ENCODE peak calls at places on chromosomes 6 and 20, in seven cellular contexts. One of them, this sample, is unnamed.

GRCh38 chr20:36606171-36607116 is 865 bp downstream of the RAB5IF start:
- DNase-seq in nephron progenitor cell: no peak
- DNase-seq in EL: peak
- DNase-seq in fibroblast of the conjunctiva: no peak
- DNase-seq in T-cell: no peak
- DNase-seq in uterus: no peak
- DNase-seq in amniotic stem cell: no peak
- DNase-seq in this sample: no peak

GRCh38 chr20:46917155-46917554 is 22.5 kb downstream of the EYA2 start:
- DNase-seq in nephron progenitor cell: no peak
- DNase-seq in EL: no peak
- DNase-seq in fibroblast of the conjunctiva: no peak
- DNase-seq in T-cell: no peak
- DNase-seq in uterus: no peak
- DNase-seq in amniotic stem cell: no peak
- DNase-seq in this sample: no peak

GRCh38 chr6:16811277-16811979 is 50.2 kb upstream of the ATXN1 start:
- DNase-seq in nephron progenitor cell: no peak
- DNase-seq in EL: no peak
- DNase-seq in fibroblast of the conjunctiva: no peak
- DNase-seq in T-cell: no peak
- DNase-seq in uterus: no peak
- DNase-seq in amniotic stem cell: no peak
- DNase-seq in this sample: no peak

GRCh38 chr6:109491207-109491938 is 8.4 kb upstream of the ZBTB24 start:
- DNase-seq in nephron progenitor cell: no peak
- DNase-seq in EL: no peak
- DNase-seq in fibroblast of the conjunctiva: no peak
- DNase-seq in T-cell: no peak
- DNase-seq in uterus: no peak
- DNase-seq in amniotic stem cell: no peak
- DNase-seq in this sample: no peak

GRCh38 chr6:56223995-56224394 is 23.4 kb downstream of the COL21A1 start:
- DNase-seq in nephron progenitor cell: no peak
- DNase-seq in EL: peak
- DNase-seq in fibroblast of the conjunctiva: no peak
- DNase-seq in T-cell: no peak
- DNase-seq in uterus: no peak
- DNase-seq in amniotic stem cell: no peak
- DNase-seq in this sample: no peak

GRCh38 chr20:64150756-64151633 is 13.3 kb upstream of the MYT1 start:
- DNase-seq in nephron progenitor cell: no peak
- DNase-seq in EL: no peak
- DNase-seq in fibroblast of the conjunctiva: no peak
- DNase-seq in T-cell: no peak
- DNase-seq in uterus: no peak
- DNase-seq in amniotic stem cell: no peak
- DNase-seq in this sample: no peak

GRCh38 chr6:90411292-90411781 is 114.7 kb upstream of the BACH2 start:
- DNase-seq in nephron progenitor cell: no peak
- DNase-seq in EL: no peak
- DNase-seq in fibroblast of the conjunctiva: no peak
- DNase-seq in T-cell: no peak
- DNase-seq in uterus: no peak
- DNase-seq in amniotic stem cell: no peak
- DNase-seq in this sample: no peak

GRCh38 chr6:62150048-62150663 is 135.9 kb downstream of the KHDRBS2 start:
- DNase-seq in nephron progenitor cell: peak
- DNase-seq in EL: peak
- DNase-seq in fibroblast of the conjunctiva: peak
- DNase-seq in T-cell: no peak
- DNase-seq in uterus: no peak
- DNase-seq in amniotic stem cell: no peak
- DNase-seq in this sample: no peak

GRCh38 chr6:55569638-55570037 is 9.4 kb downstream of the HMGCLL1 start:
- DNase-seq in nephron progenitor cell: no peak
- DNase-seq in EL: no peak
- DNase-seq in fibroblast of the conjunctiva: no peak
- DNase-seq in T-cell: no peak
- DNase-seq in uterus: peak
- DNase-seq in amniotic stem cell: no peak
- DNase-seq in this sample: no peak

GRCh38 chr6:80962382-80962781 is 790.1 kb downstream of the TENT5A start:
- DNase-seq in nephron progenitor cell: no peak
- DNase-seq in EL: no peak
- DNase-seq in fibroblast of the conjunctiva: no peak
- DNase-seq in T-cell: no peak
- DNase-seq in uterus: no peak
- DNase-seq in amniotic stem cell: no peak
- DNase-seq in this sample: no peak

GRCh38 chr20:44342240-44342639 is 5.4 kb downstream of the R3HDML start:
- DNase-seq in nephron progenitor cell: no peak
- DNase-seq in EL: peak
- DNase-seq in fibroblast of the conjunctiva: no peak
- DNase-seq in T-cell: no peak
- DNase-seq in uterus: peak
- DNase-seq in amniotic stem cell: no peak
- DNase-seq in this sample: no peak

GRCh38 chr6:117666881-117667280 is 8.4 kb upstream of the NUS1 start:
- DNase-seq in nephron progenitor cell: no peak
- DNase-seq in EL: no peak
- DNase-seq in fibroblast of the conjunctiva: no peak
- DNase-seq in T-cell: no peak
- DNase-seq in uterus: no peak
- DNase-seq in amniotic stem cell: no peak
- DNase-seq in this sample: no peak

GRCh38 chr6:29553268-29554057 is 6.1 kb downstream of the UBD start:
- DNase-seq in nephron progenitor cell: peak
- DNase-seq in EL: peak
- DNase-seq in fibroblast of the conjunctiva: peak
- DNase-seq in T-cell: no peak
- DNase-seq in uterus: peak
- DNase-seq in amniotic stem cell: no peak
- DNase-seq in this sample: peak

GRCh38 chr20:59778615-59779200 is 154.7 kb downstream of the SYCP2 start:
- DNase-seq in nephron progenitor cell: no peak
- DNase-seq in EL: no peak
- DNase-seq in fibroblast of the conjunctiva: no peak
- DNase-seq in T-cell: no peak
- DNase-seq in uterus: no peak
- DNase-seq in amniotic stem cell: no peak
- DNase-seq in this sample: no peak

GRCh38 chr6:113594726-113595125 is 262.4 kb upstream of the MARCKS start:
- DNase-seq in nephron progenitor cell: no peak
- DNase-seq in EL: no peak
- DNase-seq in fibroblast of the conjunctiva: no peak
- DNase-seq in T-cell: no peak
- DNase-seq in uterus: no peak
- DNase-seq in amniotic stem cell: no peak
- DNase-seq in this sample: no peak

GRCh38 chr6:13383280-13384163 is 55.2 kb upstream of the TBC1D7 start:
- DNase-seq in nephron progenitor cell: no peak
- DNase-seq in EL: no peak
- DNase-seq in fibroblast of the conjunctiva: no peak
- DNase-seq in T-cell: no peak
- DNase-seq in uterus: no peak
- DNase-seq in amniotic stem cell: no peak
- DNase-seq in this sample: no peak

GRCh38 chr6:15752820-15753219 is 90.0 kb upstream of the DTNBP1 start:
- DNase-seq in nephron progenitor cell: no peak
- DNase-seq in EL: peak
- DNase-seq in fibroblast of the conjunctiva: no peak
- DNase-seq in T-cell: no peak
- DNase-seq in uterus: no peak
- DNase-seq in amniotic stem cell: no peak
- DNase-seq in this sample: no peak

GRCh38 chr6:39211183-39211582 is 18.1 kb downstream of the KCNK5 start:
- DNase-seq in nephron progenitor cell: no peak
- DNase-seq in EL: no peak
- DNase-seq in fibroblast of the conjunctiva: no peak
- DNase-seq in T-cell: no peak
- DNase-seq in uterus: no peak
- DNase-seq in amniotic stem cell: no peak
- DNase-seq in this sample: no peak

GRCh38 chr6:160306284-160306683 is 41.9 kb upstream of the SLC22A3 start:
- DNase-seq in nephron progenitor cell: no peak
- DNase-seq in EL: no peak
- DNase-seq in fibroblast of the conjunctiva: no peak
- DNase-seq in T-cell: no peak
- DNase-seq in uterus: no peak
- DNase-seq in amniotic stem cell: no peak
- DNase-seq in this sample: no peak

GRCh38 chr6:42690151-42690702 is 32.2 kb downstream of the PRPH2 start:
- DNase-seq in nephron progenitor cell: no peak
- DNase-seq in EL: no peak
- DNase-seq in fibroblast of the conjunctiva: no peak
- DNase-seq in T-cell: no peak
- DNase-seq in uterus: no peak
- DNase-seq in amniotic stem cell: no peak
- DNase-seq in this sample: no peak

GRCh38 chr6:3542032-3542640 is 85.3 kb upstream of the SLC22A23 start:
- DNase-seq in nephron progenitor cell: no peak
- DNase-seq in EL: no peak
- DNase-seq in fibroblast of the conjunctiva: no peak
- DNase-seq in T-cell: no peak
- DNase-seq in uterus: no peak
- DNase-seq in amniotic stem cell: no peak
- DNase-seq in this sample: no peak

GRCh38 chr20:57203204-57203603 is 63.2 kb downstream of the BMP7 start:
- DNase-seq in nephron progenitor cell: no peak
- DNase-seq in EL: no peak
- DNase-seq in fibroblast of the conjunctiva: no peak
- DNase-seq in T-cell: no peak
- DNase-seq in uterus: no peak
- DNase-seq in amniotic stem cell: no peak
- DNase-seq in this sample: no peak

GRCh38 chr6:7230327-7230691 is 82.7 kb downstream of the SSR1 start:
- DNase-seq in nephron progenitor cell: no peak
- DNase-seq in EL: no peak
- DNase-seq in fibroblast of the conjunctiva: no peak
- DNase-seq in T-cell: no peak
- DNase-seq in uterus: no peak
- DNase-seq in amniotic stem cell: no peak
- DNase-seq in this sample: no peak

GRCh38 chr6:142507065-142507464 is 205.3 kb downstream of the ADGRG6 start:
- DNase-seq in nephron progenitor cell: no peak
- DNase-seq in EL: no peak
- DNase-seq in fibroblast of the conjunctiva: no peak
- DNase-seq in T-cell: no peak
- DNase-seq in uterus: no peak
- DNase-seq in amniotic stem cell: no peak
- DNase-seq in this sample: no peak

GRCh38 chr20:39795401-39796272 is 833.5 kb downstream of the DHX35 start:
- DNase-seq in nephron progenitor cell: no peak
- DNase-seq in EL: peak
- DNase-seq in fibroblast of the conjunctiva: no peak
- DNase-seq in T-cell: no peak
- DNase-seq in uterus: peak
- DNase-seq in amniotic stem cell: no peak
- DNase-seq in this sample: no peak

GRCh38 chr6:30463651-30464618 is 25.4 kb upstream of the HLA-E start:
- DNase-seq in nephron progenitor cell: peak
- DNase-seq in EL: peak
- DNase-seq in fibroblast of the conjunctiva: no peak
- DNase-seq in T-cell: peak
- DNase-seq in uterus: no peak
- DNase-seq in amniotic stem cell: no peak
- DNase-seq in this sample: no peak

GRCh38 chr20:13995841-13996240 is 525 bp downstream of the MACROD2 start:
- DNase-seq in nephron progenitor cell: peak
- DNase-seq in EL: peak
- DNase-seq in fibroblast of the conjunctiva: no peak
- DNase-seq in T-cell: no peak
- DNase-seq in uterus: peak
- DNase-seq in amniotic stem cell: no peak
- DNase-seq in this sample: no peak

GRCh38 chr6:849075-849506 is 156.2 kb upstream of the EXOC2 start:
- DNase-seq in nephron progenitor cell: no peak
- DNase-seq in EL: no peak
- DNase-seq in fibroblast of the conjunctiva: no peak
- DNase-seq in T-cell: no peak
- DNase-seq in uterus: no peak
- DNase-seq in amniotic stem cell: no peak
- DNase-seq in this sample: no peak

GRCh38 chr6:63516186-63516944 is 55.9 kb upstream of the LOC128125822 start:
- DNase-seq in nephron progenitor cell: no peak
- DNase-seq in EL: no peak
- DNase-seq in fibroblast of the conjunctiva: no peak
- DNase-seq in T-cell: no peak
- DNase-seq in uterus: no peak
- DNase-seq in amniotic stem cell: no peak
- DNase-seq in this sample: no peak

GRCh38 chr20:57579898-57580447 is 19.1 kb downstream of the PCK1 start:
- DNase-seq in nephron progenitor cell: peak
- DNase-seq in EL: no peak
- DNase-seq in fibroblast of the conjunctiva: no peak
- DNase-seq in T-cell: no peak
- DNase-seq in uterus: peak
- DNase-seq in amniotic stem cell: no peak
- DNase-seq in this sample: no peak

GRCh38 chr6:36098253-36098919 is 31.9 kb upstream of the MAPK13 start:
- DNase-seq in nephron progenitor cell: no peak
- DNase-seq in EL: no peak
- DNase-seq in fibroblast of the conjunctiva: no peak
- DNase-seq in T-cell: no peak
- DNase-seq in uterus: no peak
- DNase-seq in amniotic stem cell: no peak
- DNase-seq in this sample: no peak